ENCODE peak calls at places on chromosomes 12 and 14, in eight cellular contexts. Q is heart left ventricle, W is suprapubic skin, K is body of pancreas, J is HCT116, Y is IMR-90, G is transverse colon, E is GM12892. M is an unnamed sample.

GRCh38 chr14:35385042-35385839 is 19.3 kb downstream of the NFKBIA start:
- DNase-seq in E (no peak), K (peak; percentile 80), W (no peak), J (no peak), G (peak; percentile 75), Q (peak; percentile 91), Y (peak; percentile 93), M (no peak)

GRCh38 chr14:43243168-43243567 is 1263.9 kb downstream of the FSCB start:
- DNase-seq in Y (no peak), W (no peak), J (no peak), G (no peak), Q (no peak), E (no peak), K (no peak), M (no peak)

GRCh38 chr14:54002653-54003052 is 46.0 kb upstream of the BMP4 start:
- DNase-seq in W (no peak), J (no peak), Q (no peak), G (no peak), Y (peak; percentile 74), E (no peak), K (no peak), M (no peak)

GRCh38 chr14:67186369-67186768 is 2.9 kb upstream of the GARIN2 start:
- DNase-seq in Q (no peak), K (no peak), W (no peak), J (no peak), Y (no peak), G (no peak), E (no peak), M (no peak)

GRCh38 chr12:60148831-60149230 is 553.0 kb downstream of the SLC16A7 start:
- DNase-seq in J (peak; percentile 4), E (no peak), K (no peak), Q (no peak), G (no peak), Y (peak; percentile 87), W (no peak), M (no peak)

GRCh38 chr12:104805186-104805585 is 152.9 kb downstream of the SLC41A2 start:
- DNase-seq in W (no peak), Q (no peak), J (no peak), G (no peak), E (no peak), K (no peak), Y (peak; percentile 64), M (no peak)

GRCh38 chr14:69938751-69939150 is 59.5 kb downstream of the SMOC1 start:
- DNase-seq in Y (no peak), K (no peak), W (no peak), E (no peak), G (no peak), Q (no peak), J (no peak), M (no peak)

GRCh38 chr12:120640840-120641833 is 711 bp downstream of the CABP1 start:
- DNase-seq in J (no peak), W (no peak), E (peak; percentile 51), Y (peak; percentile 46), Q (peak; percentile 63), G (peak; percentile 66), K (peak; percentile 71), M (peak; percentile 59)

GRCh38 chr14:59398841-59399240 is 66.3 kb downstream of the GPR135 start:
- DNase-seq in G (no peak), K (no peak), Y (no peak), Q (no peak), E (no peak), J (no peak), W (no peak), M (no peak)

GRCh38 chr12:78038541-78038940 is 207.8 kb downstream of the NAV3 start:
- DNase-seq in Q (no peak), K (no peak), Y (no peak), W (no peak), G (no peak), E (no peak), J (no peak), M (no peak)

GRCh38 chr14:94392510-94392935 is 4.1 kb upstream of the SERPINA1 start:
- DNase-seq in W (no peak), Q (peak; percentile 56), J (no peak), Y (peak; percentile 65), G (no peak), E (no peak), K (peak; percentile 18), M (no peak)

GRCh38 chr14:99818503-99819036 is 25.4 kb downstream of the EML1 start:
- DNase-seq in W (no peak), E (no peak), Q (no peak), Y (peak; percentile 34), J (no peak), G (no peak), K (no peak), M (no peak)

GRCh38 chr12:52197371-52198231 is 5.8 kb upstream of the KRT80 start:
- DNase-seq in G (no peak), Y (no peak), K (peak; percentile 85), Q (peak; percentile 73), W (no peak), E (no peak), J (no peak), M (no peak)

DNA sequence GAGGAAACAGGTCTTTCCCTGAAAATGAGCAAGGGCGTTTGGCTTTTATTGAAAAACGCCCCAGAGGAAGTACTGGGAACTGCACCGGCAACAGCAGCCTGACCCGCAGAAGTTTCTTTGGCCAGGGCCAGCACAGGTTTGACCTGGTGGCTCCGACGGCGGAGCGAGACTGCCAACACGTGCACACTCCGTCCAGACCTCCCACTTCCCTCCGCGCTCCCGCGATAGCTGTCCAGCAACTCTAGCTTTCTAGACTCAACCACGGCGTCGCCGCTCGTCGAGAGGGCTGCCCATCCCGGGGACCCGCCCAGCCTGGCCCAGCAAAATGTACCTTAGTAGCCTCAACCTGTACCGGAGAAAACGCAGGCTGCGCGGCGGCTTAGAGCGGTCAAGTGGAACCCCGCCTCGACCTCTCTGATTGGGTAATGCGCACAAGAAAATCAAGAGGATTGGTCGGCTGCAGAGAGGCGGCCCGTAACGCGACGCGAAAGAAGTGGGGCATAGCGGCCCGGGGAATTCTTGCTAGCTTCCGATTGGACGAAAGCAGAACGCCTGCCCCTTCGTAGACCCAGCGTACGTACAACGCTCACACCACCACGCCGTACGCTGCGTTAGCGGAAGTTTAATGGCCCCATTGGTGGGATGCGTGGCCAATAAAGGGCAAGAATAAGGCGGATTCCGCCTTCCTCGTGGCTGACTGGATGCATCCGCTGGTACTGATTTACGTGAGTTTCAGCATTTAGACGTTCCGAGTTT is at the start of gene WDR89:
- DNase-seq in W (peak; percentile 99), K (peak; percentile 97), Y (peak; percentile 100), Q (peak; percentile 98), G (peak; percentile 98), J (peak; percentile 98), E (peak; percentile 76), M (peak; percentile 99)
- TF ChIP-seq POLR2A in W (peak; percentile 57), K (peak; percentile 66), Y (peak; percentile 65), Q (peak; percentile 44), G (peak; percentile 73), J (no peak), E (peak; percentile 94), M (peak; percentile 94)

GRCh38 chr12:70779250-70779649 is 141.3 kb downstream of the PTPRR start:
- DNase-seq in G (no peak), K (no peak), E (no peak), W (no peak), Y (no peak), J (no peak), Q (no peak), M (no peak)
- TF ChIP-seq POLR2A in G (no peak), K (no peak), E (no peak), W (no peak), Y (no peak), J (no peak), Q (no peak), M (no peak)

GRCh38 chr12:101697930-101698781 is 716 bp downstream of the CHPT1 start:
- DNase-seq in Y (peak; percentile 7), W (peak; percentile 85), Q (peak; percentile 80), E (peak; percentile 52), K (peak; percentile 71), J (no peak), G (peak; percentile 68), M (peak; percentile 85)
- TF ChIP-seq POLR2A in Y (no peak), W (peak; percentile 12), Q (peak; percentile 44), E (no peak), K (no peak), J (no peak), G (peak; percentile 64), M (peak; percentile 71)

GRCh38 chr12:9751204-9752144 is 9.2 kb downstream of the CD69 start:
- DNase-seq in Y (peak; percentile 16), J (peak; percentile 12), G (no peak), Q (no peak), W (no peak), E (no peak), K (no peak), M (peak; percentile 27)
- TF ChIP-seq POLR2A in Y (no peak), J (no peak), G (no peak), Q (no peak), W (no peak), E (peak; percentile 65), K (no peak), M (peak; percentile 82)

DNA sequence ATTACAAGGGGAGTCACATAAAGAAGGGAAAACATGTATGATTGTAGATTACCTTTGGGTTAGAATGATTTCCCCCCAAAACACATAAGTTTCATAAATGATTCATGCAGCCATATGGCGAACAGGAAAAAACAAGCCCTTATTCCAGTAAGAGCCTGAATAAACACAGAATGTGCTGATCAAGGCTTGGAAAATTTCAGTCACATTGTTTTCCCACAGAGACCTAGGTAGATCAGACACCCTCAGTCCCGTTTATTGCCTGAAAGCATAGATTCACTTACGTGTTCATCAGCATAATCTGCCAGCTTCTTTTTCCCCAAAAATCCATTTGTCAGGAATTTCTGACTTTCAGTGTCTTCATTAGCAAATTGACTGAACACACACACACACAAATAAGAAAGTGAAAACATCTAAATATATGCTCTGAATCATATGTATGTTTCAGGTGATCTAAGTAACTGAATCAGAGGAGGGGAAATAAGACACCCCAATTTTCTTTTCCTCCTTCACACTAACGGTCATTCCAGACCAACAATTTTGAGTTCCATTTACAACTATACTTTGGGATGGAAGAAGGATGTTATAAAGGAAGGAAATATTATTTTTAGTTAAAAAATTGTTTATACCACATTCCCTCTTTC is 37.4 kb downstream of the SLC38A4 start:
- DNase-seq in K (no peak), E (no peak), Y (peak; percentile 37), W (no peak), J (no peak), G (no peak), Q (no peak), M (no peak)
- TF ChIP-seq POLR2A in K (no peak), E (no peak), Y (no peak), W (no peak), J (no peak), G (no peak), Q (no peak), M (no peak)

DNA sequence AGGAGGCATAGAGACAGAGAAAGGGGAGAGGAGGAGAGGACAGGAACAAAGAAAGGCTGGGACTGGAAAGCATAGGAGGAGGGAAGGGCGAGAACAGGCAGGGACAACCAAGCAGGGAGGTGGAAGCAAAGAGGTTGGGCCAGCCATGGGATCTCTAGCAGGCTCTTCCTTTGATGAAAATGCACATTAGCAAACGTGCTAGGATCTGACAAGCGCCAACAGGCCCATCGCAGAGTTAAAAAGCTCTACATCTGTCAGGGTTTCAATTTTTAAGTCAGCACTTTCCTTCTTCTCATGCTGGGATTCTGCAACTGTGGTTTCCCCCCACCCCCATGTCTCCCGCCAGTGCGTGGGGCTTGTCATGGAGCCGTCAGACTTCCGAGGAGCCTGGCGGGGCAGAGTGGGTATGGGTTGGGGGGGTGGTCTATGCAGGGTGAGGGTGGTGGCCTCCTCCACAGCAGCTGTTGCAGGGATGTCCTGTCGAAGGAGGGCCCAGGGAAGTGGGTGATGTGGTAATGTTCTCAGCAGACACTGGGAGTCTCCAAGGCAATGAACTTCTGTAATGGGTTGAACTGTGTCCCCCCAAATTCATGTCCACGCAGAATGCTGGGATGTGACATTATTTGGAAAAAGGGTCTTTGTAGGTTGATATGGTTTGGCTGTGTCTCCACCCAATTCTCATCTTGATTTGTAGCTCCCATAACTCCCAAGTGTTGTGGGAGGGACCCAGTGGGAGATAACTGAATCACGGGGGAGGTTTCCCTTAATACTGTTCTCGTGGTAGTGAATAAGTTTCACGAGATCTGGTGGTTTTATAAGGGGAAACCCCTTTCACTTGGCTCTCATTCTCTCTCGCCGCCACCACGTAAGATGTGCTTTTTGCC is 115.2 kb upstream of the MAP1LC3B2 start:
- DNase-seq in Q (no peak), Y (no peak), G (no peak), J (no peak), W (no peak), K (no peak), E (no peak), M (no peak)
- TF ChIP-seq POLR2A in Q (no peak), Y (no peak), G (no peak), J (no peak), W (no peak), K (no peak), E (no peak), M (no peak)

M was measured in erythroblast.